ENCODE peak calls at places on chromosome 7, in five cellular contexts. One of them, this sample, is unnamed.

GRCh38 chr7:28055161-28055544 is 125.4 kb downstream of the JAZF1 start:
- DNase-seq in HCT116: no peak
- DNase-seq in SK-N-SH: no peak
- DNase-seq in A549: peak
- DNase-seq in K562: no peak
- DNase-seq in this sample: no peak

GRCh38 chr7:108308913-108309312 is 147.3 kb downstream of the NRCAM start:
- DNase-seq in SK-N-SH: no peak
- DNase-seq in A549: no peak
- DNase-seq in HCT116: no peak
- DNase-seq in K562: no peak
- DNase-seq in this sample: no peak

GRCh38 chr7:15280078-15280734 is 281.6 kb downstream of the AGMO start:
- DNase-seq in A549: no peak
- DNase-seq in SK-N-SH: no peak
- DNase-seq in HCT116: no peak
- DNase-seq in K562: no peak
- DNase-seq in this sample: no peak

GRCh38 chr7:46146454-46147255 is 225.6 kb upstream of the IGFBP3 start:
- DNase-seq in SK-N-SH: peak
- DNase-seq in HCT116: no peak
- DNase-seq in K562: no peak
- DNase-seq in A549: peak
- DNase-seq in this sample: no peak

GRCh38 chr7:34900891-34901493 is 136.3 kb downstream of the DPY19L1 start:
- DNase-seq in A549: peak
- DNase-seq in HCT116: peak
- DNase-seq in SK-N-SH: peak
- DNase-seq in K562: peak
- DNase-seq in this sample: peak

GRCh38 chr7:20019757-20020432 is 197.3 kb downstream of the MACC1 start:
- DNase-seq in K562: no peak
- DNase-seq in HCT116: no peak
- DNase-seq in SK-N-SH: no peak
- DNase-seq in A549: no peak
- DNase-seq in this sample: no peak

GRCh38 chr7:81956520-81956919 is 186.7 kb upstream of the HGF start:
- DNase-seq in SK-N-SH: peak
- DNase-seq in HCT116: peak
- DNase-seq in A549: peak
- DNase-seq in K562: peak
- DNase-seq in this sample: peak

GRCh38 chr7:94012748-94013147 is 8.6 kb upstream of the BET1 start:
- DNase-seq in K562: no peak
- DNase-seq in A549: peak
- DNase-seq in HCT116: no peak
- DNase-seq in SK-N-SH: peak
- DNase-seq in this sample: no peak

GRCh38 chr7:157813053-157813452 is 476.2 kb downstream of the DNAJB6 start:
- DNase-seq in A549: no peak
- DNase-seq in SK-N-SH: no peak
- DNase-seq in K562: no peak
- DNase-seq in HCT116: no peak
- DNase-seq in this sample: no peak

GRCh38 chr7:88218836-88219605 is 817 bp downstream of the SRI start:
- DNase-seq in HCT116: no peak
- DNase-seq in K562: peak
- DNase-seq in SK-N-SH: peak
- DNase-seq in A549: no peak
- DNase-seq in this sample: no peak

GRCh38 chr7:35694161-35694783 is 663 bp downstream of the HERPUD2 start:
- DNase-seq in A549: no peak
- DNase-seq in K562: peak
- DNase-seq in SK-N-SH: peak
- DNase-seq in HCT116: no peak
- DNase-seq in this sample: no peak

GRCh38 chr7:99106869-99107268 is 37.0 kb downstream of the SMURF1 start:
- DNase-seq in SK-N-SH: no peak
- DNase-seq in A549: no peak
- DNase-seq in HCT116: no peak
- DNase-seq in K562: no peak
- DNase-seq in this sample: no peak

GRCh38 chr7:73487486-73487885 is 34.6 kb downstream of the BAZ1B start:
- DNase-seq in A549: no peak
- DNase-seq in K562: no peak
- DNase-seq in HCT116: no peak
- DNase-seq in SK-N-SH: no peak
- DNase-seq in this sample: no peak

GRCh38 chr7:137345799-137346449 is 2.4 kb upstream of the PTN start:
- DNase-seq in A549: no peak
- DNase-seq in SK-N-SH: no peak
- DNase-seq in K562: peak
- DNase-seq in HCT116: no peak
- DNase-seq in this sample: no peak

GRCh38 chr7:35991511-35992232 is 161.4 kb upstream of the EEPD1 start:
- DNase-seq in A549: no peak
- DNase-seq in SK-N-SH: no peak
- DNase-seq in K562: no peak
- DNase-seq in HCT116: no peak
- DNase-seq in this sample: peak

GRCh38 chr7:149291036-149291835 is 29.2 kb downstream of the ZNF783 start:
- DNase-seq in SK-N-SH: no peak
- DNase-seq in K562: no peak
- DNase-seq in A549: no peak
- DNase-seq in HCT116: no peak
- DNase-seq in this sample: no peak

GRCh38 chr7:108335264-108335918 is 120.8 kb downstream of the NRCAM start:
- DNase-seq in A549: peak
- DNase-seq in K562: no peak
- DNase-seq in HCT116: no peak
- DNase-seq in SK-N-SH: peak
- DNase-seq in this sample: no peak

GRCh38 chr7:50669890-50670289 is 104.7 kb upstream of the DDC start:
- DNase-seq in A549: no peak
- DNase-seq in K562: no peak
- DNase-seq in HCT116: no peak
- DNase-seq in SK-N-SH: no peak
- DNase-seq in this sample: no peak
- TF ChIP-seq MAX in A549: no peak
- TF ChIP-seq MAX in K562: no peak
- TF ChIP-seq MAX in HCT116: no peak
- TF ChIP-seq MAX in SK-N-SH: no peak
- TF ChIP-seq MAX in this sample: no peak

GRCh38 chr7:13682626-13683025 is 306.8 kb downstream of the ETV1 start:
- DNase-seq in SK-N-SH: no peak
- DNase-seq in HCT116: no peak
- DNase-seq in A549: no peak
- DNase-seq in K562: no peak
- DNase-seq in this sample: no peak

DNA sequence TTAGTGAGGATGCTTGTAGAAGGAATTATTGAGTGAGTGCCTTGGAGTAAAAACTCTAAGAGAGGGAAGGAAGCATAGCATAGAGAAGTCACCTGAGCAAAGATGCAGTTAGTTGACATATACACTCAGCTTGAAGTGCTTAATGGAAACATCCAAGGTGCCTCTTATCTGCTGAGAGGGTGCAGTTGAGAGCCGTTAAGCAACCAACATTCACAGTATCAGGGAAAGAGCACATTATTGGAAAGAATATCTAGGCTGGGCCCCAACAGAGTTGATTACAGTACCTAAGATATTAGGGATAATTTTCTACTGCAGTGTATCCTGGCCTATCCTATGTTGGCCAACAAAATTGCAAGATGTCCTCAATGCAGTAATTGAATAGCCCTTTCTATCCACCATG is 302.0 kb downstream of the ETV1 start:
- DNase-seq in SK-N-SH: no peak
- DNase-seq in K562: no peak
- DNase-seq in A549: no peak
- DNase-seq in HCT116: no peak
- DNase-seq in this sample: no peak
- TF ChIP-seq MAX in SK-N-SH: no peak
- TF ChIP-seq MAX in K562: no peak
- TF ChIP-seq MAX in A549: no peak
- TF ChIP-seq MAX in HCT116: no peak
- TF ChIP-seq MAX in this sample: no peak

GRCh38 chr7:21253740-21254687 is 173.9 kb upstream of the SP4 start:
- DNase-seq in HCT116: peak
- DNase-seq in SK-N-SH: peak
- DNase-seq in K562: peak
- DNase-seq in A549: peak
- DNase-seq in this sample: peak
- TF ChIP-seq MAX in HCT116: no peak
- TF ChIP-seq MAX in SK-N-SH: no peak
- TF ChIP-seq MAX in K562: no peak
- TF ChIP-seq MAX in A549: no peak
- TF ChIP-seq MAX in this sample: no peak

GRCh38 chr7:50661345-50662058 is 96.3 kb upstream of the DDC start:
- DNase-seq in K562: no peak
- DNase-seq in A549: no peak
- DNase-seq in SK-N-SH: no peak
- DNase-seq in HCT116: no peak
- DNase-seq in this sample: no peak

GRCh38 chr7:50658696-50659095 is 93.5 kb upstream of the DDC start:
- DNase-seq in A549: no peak
- DNase-seq in K562: no peak
- DNase-seq in HCT116: no peak
- DNase-seq in SK-N-SH: no peak
- DNase-seq in this sample: no peak

GRCh38 chr7:50660830-50661175 is 95.6 kb upstream of the DDC start:
- DNase-seq in HCT116: no peak
- DNase-seq in SK-N-SH: no peak
- DNase-seq in K562: no peak
- DNase-seq in A549: no peak
- DNase-seq in this sample: no peak

GRCh38 chr7:50659329-50659965 is 94.2 kb upstream of the DDC start:
- DNase-seq in A549: no peak
- DNase-seq in SK-N-SH: no peak
- DNase-seq in K562: no peak
- DNase-seq in HCT116: no peak
- DNase-seq in this sample: no peak

DNA sequence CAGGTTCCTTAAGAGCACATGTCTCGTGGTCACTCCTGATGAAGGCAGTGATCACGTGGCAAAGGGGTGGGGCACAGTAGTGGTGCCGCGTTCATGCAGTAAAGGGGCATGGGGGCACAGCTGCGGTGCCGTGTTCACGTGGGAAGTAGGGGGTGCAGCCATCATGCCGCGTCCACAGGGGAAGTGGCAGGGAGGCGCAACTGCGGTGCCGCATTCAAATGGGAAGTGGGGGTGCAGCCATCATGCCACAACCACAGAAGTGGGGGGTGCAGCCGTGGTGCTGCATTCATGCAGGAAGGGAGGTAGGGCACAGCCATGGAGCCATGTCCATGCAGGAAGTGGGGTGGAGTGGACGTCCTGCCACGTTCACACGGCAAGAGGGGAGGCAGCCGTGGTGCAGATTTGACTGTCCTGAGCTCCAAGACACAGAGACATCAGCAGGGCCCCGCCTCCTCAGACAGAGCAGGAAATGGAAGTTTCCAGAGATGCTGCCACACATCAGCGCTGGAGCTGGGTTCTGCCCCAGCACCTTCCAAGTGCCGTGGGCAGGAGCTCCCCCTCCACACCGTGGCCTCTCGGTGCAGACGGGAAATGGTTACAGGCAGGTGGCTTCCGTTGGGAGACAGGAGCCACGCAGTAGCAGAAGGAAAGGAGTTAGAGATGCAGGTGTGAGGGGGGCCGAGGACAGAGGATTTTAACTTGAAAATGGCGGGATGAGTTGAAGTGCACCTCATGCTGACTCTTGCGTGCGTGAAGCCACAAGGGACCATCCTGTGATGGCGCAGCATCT is 95.0 kb upstream of the DDC start:
- DNase-seq in SK-N-SH: no peak
- DNase-seq in A549: no peak
- DNase-seq in K562: no peak
- DNase-seq in HCT116: no peak
- DNase-seq in this sample: no peak
- TF ChIP-seq MAX in SK-N-SH: no peak
- TF ChIP-seq MAX in A549: no peak
- TF ChIP-seq MAX in K562: no peak
- TF ChIP-seq MAX in HCT116: no peak
- TF ChIP-seq MAX in this sample: no peak

GRCh38 chr7:131042269-131043160 is 285.2 kb upstream of the MKLN1 start:
- DNase-seq in K562: peak
- DNase-seq in HCT116: no peak
- DNase-seq in SK-N-SH: no peak
- DNase-seq in A549: no peak
- DNase-seq in this sample: no peak
- TF ChIP-seq MAX in K562: no peak
- TF ChIP-seq MAX in HCT116: no peak
- TF ChIP-seq MAX in SK-N-SH: no peak
- TF ChIP-seq MAX in A549: no peak
- TF ChIP-seq MAX in this sample: no peak

DNA sequence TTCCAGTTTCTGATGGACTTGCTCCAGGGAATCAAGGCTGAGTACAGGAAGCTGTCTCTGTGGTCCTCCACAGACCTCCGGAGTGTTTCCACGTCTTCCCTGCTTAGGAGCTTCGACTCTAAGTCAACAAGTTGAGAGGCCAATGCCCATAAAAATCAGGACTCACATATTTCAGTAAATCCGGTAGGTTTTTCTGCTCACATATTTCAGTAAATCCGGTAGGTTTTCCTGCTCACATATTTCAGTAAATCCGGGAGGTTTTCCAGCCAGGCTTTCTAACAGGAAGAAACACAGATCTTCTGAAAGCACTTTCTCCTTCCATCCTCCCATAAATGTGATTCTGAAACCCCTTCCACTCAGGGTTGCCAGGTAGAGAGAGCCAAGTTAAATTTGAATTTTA is 340.1 kb upstream of the SHH start:
- DNase-seq in HCT116: no peak
- DNase-seq in K562: no peak
- DNase-seq in A549: no peak
- DNase-seq in SK-N-SH: no peak
- DNase-seq in this sample: no peak
- TF ChIP-seq MAX in HCT116: no peak
- TF ChIP-seq MAX in K562: no peak
- TF ChIP-seq MAX in A549: no peak
- TF ChIP-seq MAX in SK-N-SH: no peak
- TF ChIP-seq MAX in this sample: no peak

DNA sequence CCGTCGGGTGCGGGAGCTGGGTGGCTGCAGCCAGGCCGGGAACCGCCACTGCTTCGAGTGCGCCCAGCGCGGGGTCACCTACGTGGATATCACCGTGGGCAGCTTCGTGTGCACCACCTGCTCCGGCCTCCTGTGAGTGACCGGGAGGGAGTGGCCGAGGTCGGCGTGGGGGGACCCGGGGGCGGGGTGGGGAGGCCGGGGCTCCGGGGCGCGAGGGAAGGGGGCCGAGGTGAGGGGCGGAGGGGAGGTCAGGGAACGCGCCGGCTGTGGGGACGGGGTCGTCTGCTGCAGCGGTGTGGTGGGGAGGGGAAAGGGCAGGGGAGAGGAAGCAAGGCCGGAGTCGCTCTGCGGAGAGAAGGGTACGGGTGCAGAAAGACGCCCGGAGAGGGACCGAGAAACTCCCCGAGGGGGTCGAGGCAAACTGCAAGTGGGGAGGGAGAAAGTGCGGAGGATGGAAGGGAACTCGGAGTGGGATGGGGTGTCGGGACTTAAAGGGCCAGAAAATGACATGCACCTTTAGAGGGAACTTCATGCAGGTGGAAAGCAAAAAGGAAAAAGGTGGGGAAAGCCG is 518 bp downstream of the AGFG2 start:
- DNase-seq in K562: no peak
- DNase-seq in HCT116: no peak
- DNase-seq in SK-N-SH: no peak
- DNase-seq in A549: no peak
- DNase-seq in this sample: no peak
- TF ChIP-seq MAX in K562: no peak
- TF ChIP-seq MAX in HCT116: no peak
- TF ChIP-seq MAX in SK-N-SH: no peak
- TF ChIP-seq MAX in A549: no peak
- TF ChIP-seq MAX in this sample: no peak